ENCODE peak calls at places on chromosomes 4 and X, in four cellular contexts. One of them, this sample, is unnamed.

GRCh38 chrX:16838202-16839066 is 31.7 kb downstream of the RBBP7 start:
- DNase-seq in nephron progenitor cell: peak; percentile 52
- DNase-seq in choroid plexus epithelial cell: peak; percentile 91
- DNase-seq in thyroid gland: peak; percentile 28
- DNase-seq in this sample: no peak

GRCh38 chrX:119398974-119399771 is at the start of gene SLC25A43:
- DNase-seq in nephron progenitor cell: peak; percentile 42
- DNase-seq in choroid plexus epithelial cell: no peak
- DNase-seq in thyroid gland: peak; percentile 21
- DNase-seq in this sample: peak; percentile 85

GRCh38 chrX:107716045-107716684 is 59.4 kb downstream of the TSC22D3 start:
- DNase-seq in nephron progenitor cell: peak; percentile 60
- DNase-seq in choroid plexus epithelial cell: peak; percentile 34
- DNase-seq in thyroid gland: no peak
- DNase-seq in this sample: no peak

GRCh38 chr4:15469402-15470148 is at the start of gene CC2D2A:
- DNase-seq in nephron progenitor cell: peak; percentile 10
- DNase-seq in choroid plexus epithelial cell: peak; percentile 81
- DNase-seq in thyroid gland: peak; percentile 14
- DNase-seq in this sample: no peak

GRCh38 chrX:154353172-154353843 is 21.1 kb downstream of the FLNA start:
- DNase-seq in nephron progenitor cell: no peak
- DNase-seq in choroid plexus epithelial cell: no peak
- DNase-seq in thyroid gland: no peak
- DNase-seq in this sample: no peak

GRCh38 chr4:20528508-20528907 is 171.8 kb upstream of the PACRGL start:
- DNase-seq in nephron progenitor cell: no peak
- DNase-seq in choroid plexus epithelial cell: no peak
- DNase-seq in thyroid gland: no peak
- DNase-seq in this sample: no peak

GRCh38 chr4:26485684-26486083 is 4.6 kb downstream of the CCKAR start:
- DNase-seq in nephron progenitor cell: no peak
- DNase-seq in choroid plexus epithelial cell: no peak
- DNase-seq in thyroid gland: no peak
- DNase-seq in this sample: no peak

GRCh38 chrX:40663078-40663740 is 15.8 kb upstream of the CXorf38 start:
- DNase-seq in nephron progenitor cell: no peak
- DNase-seq in choroid plexus epithelial cell: no peak
- DNase-seq in thyroid gland: peak; percentile 22
- DNase-seq in this sample: no peak

GRCh38 chrX:120207009-120207610 is 43.5 kb upstream of the ZBTB33 start:
- DNase-seq in nephron progenitor cell: no peak
- DNase-seq in choroid plexus epithelial cell: no peak
- DNase-seq in thyroid gland: peak; percentile 25
- DNase-seq in this sample: no peak

GRCh38 chr4:6325791-6326290 is 56.2 kb downstream of the WFS1 start:
- DNase-seq in nephron progenitor cell: no peak
- DNase-seq in choroid plexus epithelial cell: no peak
- DNase-seq in thyroid gland: no peak
- DNase-seq in this sample: no peak

GRCh38 chr4:39480902-39481695 is 22.2 kb downstream of the LIAS start:
- DNase-seq in nephron progenitor cell: no peak
- DNase-seq in choroid plexus epithelial cell: no peak
- DNase-seq in thyroid gland: no peak
- DNase-seq in this sample: peak; percentile 69

GRCh38 chr4:152224223-152224622 is 311.7 kb downstream of the FBXW7 start:
- DNase-seq in nephron progenitor cell: no peak
- DNase-seq in choroid plexus epithelial cell: no peak
- DNase-seq in thyroid gland: no peak
- DNase-seq in this sample: no peak

GRCh38 chr4:152415980-152416379 is 119.9 kb downstream of the FBXW7 start:
- DNase-seq in nephron progenitor cell: no peak
- DNase-seq in choroid plexus epithelial cell: peak; percentile 71
- DNase-seq in thyroid gland: no peak
- DNase-seq in this sample: no peak

GRCh38 chrX:18410038-18410437 is 15.4 kb upstream of the CDKL5 start:
- DNase-seq in nephron progenitor cell: no peak
- DNase-seq in choroid plexus epithelial cell: peak; percentile 75
- DNase-seq in thyroid gland: peak; percentile 17
- DNase-seq in this sample: no peak
- TF ChIP-seq CTCF in nephron progenitor cell: no peak
- TF ChIP-seq CTCF in choroid plexus epithelial cell: peak; percentile 47
- TF ChIP-seq CTCF in thyroid gland: peak; percentile 40
- TF ChIP-seq CTCF in this sample: peak; percentile 55

DNA sequence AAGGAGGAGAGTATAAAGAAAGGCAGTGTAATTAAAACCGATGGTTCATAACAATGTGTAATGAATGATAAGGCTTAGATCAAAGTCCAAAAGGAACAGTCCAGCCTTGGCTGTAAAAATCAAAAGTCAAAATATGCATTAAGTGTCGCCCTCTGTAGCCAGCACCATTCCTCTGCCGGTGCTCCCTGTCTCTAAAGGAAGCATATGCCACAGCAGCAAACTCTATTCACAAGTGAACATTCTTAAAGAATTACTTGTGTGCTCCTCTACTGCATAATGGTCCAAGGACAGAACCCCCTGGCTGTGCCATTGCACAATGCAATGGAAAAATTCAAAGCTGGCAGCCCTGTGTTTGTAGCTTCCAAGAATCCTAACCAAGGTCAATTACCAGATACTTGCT is 16.3 kb upstream of the MBNL3 start:
- DNase-seq in nephron progenitor cell: no peak
- DNase-seq in choroid plexus epithelial cell: peak; percentile 25
- DNase-seq in thyroid gland: no peak
- DNase-seq in this sample: no peak
- TF ChIP-seq CTCF in nephron progenitor cell: no peak
- TF ChIP-seq CTCF in choroid plexus epithelial cell: no peak
- TF ChIP-seq CTCF in thyroid gland: no peak
- TF ChIP-seq CTCF in this sample: no peak

GRCh38 chrX:25290132-25290531 is 274.4 kb upstream of the ARX start:
- DNase-seq in nephron progenitor cell: no peak
- DNase-seq in choroid plexus epithelial cell: no peak
- DNase-seq in thyroid gland: no peak
- DNase-seq in this sample: no peak
- TF ChIP-seq CTCF in nephron progenitor cell: no peak
- TF ChIP-seq CTCF in choroid plexus epithelial cell: no peak
- TF ChIP-seq CTCF in thyroid gland: no peak
- TF ChIP-seq CTCF in this sample: no peak

GRCh38 chrX:49106296-49106695 is 17.2 kb downstream of the GPKOW start:
- DNase-seq in nephron progenitor cell: no peak
- DNase-seq in choroid plexus epithelial cell: no peak
- DNase-seq in thyroid gland: no peak
- DNase-seq in this sample: no peak

GRCh38 chrX:49102221-49102620 is 21.3 kb downstream of the GPKOW start:
- DNase-seq in nephron progenitor cell: no peak
- DNase-seq in choroid plexus epithelial cell: no peak
- DNase-seq in thyroid gland: no peak
- DNase-seq in this sample: no peak

GRCh38 chrX:49100704-49101628 is 21.3 kb upstream of the WDR45 start:
- DNase-seq in nephron progenitor cell: peak; percentile 88
- DNase-seq in choroid plexus epithelial cell: peak; percentile 94
- DNase-seq in thyroid gland: peak; percentile 90
- DNase-seq in this sample: peak; percentile 95

GRCh38 chrX:49103637-49104036 is 19.9 kb downstream of the GPKOW start:
- DNase-seq in nephron progenitor cell: no peak
- DNase-seq in choroid plexus epithelial cell: no peak
- DNase-seq in thyroid gland: no peak
- DNase-seq in this sample: no peak

DNA sequence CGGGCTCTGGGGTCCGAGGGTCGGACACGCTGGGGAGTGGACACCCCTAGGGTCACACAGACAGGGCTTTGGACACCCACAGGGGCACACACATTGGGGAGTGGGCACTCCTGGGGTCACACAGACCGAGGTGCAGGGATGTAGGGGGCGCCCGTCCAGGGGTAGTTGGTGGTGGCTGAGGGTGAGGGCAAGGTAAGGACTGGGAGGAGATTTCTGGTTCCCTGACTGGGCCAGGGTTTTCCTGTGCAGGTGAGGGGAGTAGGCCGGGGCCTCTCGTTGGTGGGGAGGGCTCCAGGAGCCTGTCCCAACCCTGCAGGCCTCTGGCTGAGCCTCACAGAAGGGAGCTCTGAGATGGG is 21.9 kb upstream of the WDR45 start:
- DNase-seq in nephron progenitor cell: no peak
- DNase-seq in choroid plexus epithelial cell: no peak
- DNase-seq in thyroid gland: no peak
- DNase-seq in this sample: no peak
- TF ChIP-seq CTCF in nephron progenitor cell: no peak
- TF ChIP-seq CTCF in choroid plexus epithelial cell: no peak
- TF ChIP-seq CTCF in thyroid gland: no peak
- TF ChIP-seq CTCF in this sample: no peak

DNA sequence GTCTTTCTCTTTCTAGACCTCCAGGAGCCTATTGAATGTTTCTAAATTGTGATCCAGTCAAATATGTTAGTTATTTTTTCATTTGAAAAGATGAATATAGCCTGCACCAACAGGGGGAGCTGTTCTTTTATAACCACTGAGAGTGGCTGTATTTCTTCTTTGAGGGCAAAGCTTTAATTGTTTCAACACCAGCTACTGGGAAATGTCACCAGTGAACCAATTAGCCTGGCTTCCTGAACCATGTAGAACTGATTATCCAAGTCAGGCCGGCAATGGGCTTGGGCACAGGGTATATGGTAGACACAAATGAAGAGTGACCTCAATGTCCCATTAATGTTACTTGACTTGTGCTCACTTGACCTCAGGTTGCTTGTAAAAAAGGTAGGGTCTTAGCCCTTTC is 4.8 kb upstream of the DAPP1 start:
- DNase-seq in nephron progenitor cell: no peak
- DNase-seq in choroid plexus epithelial cell: peak; percentile 51
- DNase-seq in thyroid gland: no peak
- DNase-seq in this sample: no peak
- TF ChIP-seq CTCF in nephron progenitor cell: peak; percentile 36
- TF ChIP-seq CTCF in choroid plexus epithelial cell: peak; percentile 56
- TF ChIP-seq CTCF in thyroid gland: peak; percentile 37
- TF ChIP-seq CTCF in this sample: peak; percentile 28

DNA sequence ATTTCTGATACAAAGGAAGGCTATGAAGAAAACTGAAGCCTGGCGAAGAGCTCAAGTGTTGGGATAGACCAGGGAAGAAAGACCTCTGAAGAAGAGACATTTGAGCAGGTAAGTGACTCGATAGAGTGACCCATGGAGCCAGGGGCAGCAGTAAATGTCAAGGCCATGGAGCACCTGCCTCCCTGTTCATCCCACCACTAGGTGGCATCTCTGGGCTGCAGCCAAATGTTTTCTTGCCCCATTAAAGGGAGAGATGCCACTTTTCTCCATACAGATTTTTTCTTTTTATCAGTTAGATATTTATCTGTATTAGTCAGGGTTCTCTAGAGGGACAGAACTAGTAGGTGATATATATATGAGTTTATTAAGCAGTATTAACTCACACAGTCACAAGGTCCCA is 4.9 kb upstream of the ZNF81 start:
- DNase-seq in nephron progenitor cell: peak; percentile 44
- DNase-seq in choroid plexus epithelial cell: peak; percentile 41
- DNase-seq in thyroid gland: peak; percentile 65
- DNase-seq in this sample: no peak
- TF ChIP-seq CTCF in nephron progenitor cell: peak; percentile 65
- TF ChIP-seq CTCF in choroid plexus epithelial cell: peak; percentile 67
- TF ChIP-seq CTCF in thyroid gland: peak; percentile 51
- TF ChIP-seq CTCF in this sample: peak; percentile 57

DNA sequence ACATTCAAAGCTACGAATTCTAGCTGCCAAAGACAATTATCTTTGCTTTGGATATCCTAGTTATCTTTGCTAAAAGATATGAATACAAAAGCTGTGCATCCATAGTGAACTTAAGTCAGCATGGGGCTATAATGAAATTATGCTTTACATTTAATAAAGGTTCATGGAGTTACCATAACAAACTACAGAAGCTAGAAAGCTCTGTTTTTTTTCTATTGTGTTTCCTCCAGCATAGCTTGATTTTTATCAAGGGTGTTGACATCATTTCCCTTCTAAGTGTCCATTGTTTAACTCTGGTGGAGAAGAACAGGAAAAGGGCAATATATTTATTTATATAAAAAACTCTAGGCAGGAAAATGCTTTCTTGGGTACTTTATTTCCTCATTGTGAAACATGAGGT is 234.0 kb downstream of the ANKRD50 start:
- DNase-seq in nephron progenitor cell: no peak
- DNase-seq in choroid plexus epithelial cell: no peak
- DNase-seq in thyroid gland: no peak
- DNase-seq in this sample: no peak
- TF ChIP-seq CTCF in nephron progenitor cell: no peak
- TF ChIP-seq CTCF in choroid plexus epithelial cell: no peak
- TF ChIP-seq CTCF in thyroid gland: no peak
- TF ChIP-seq CTCF in this sample: no peak